ENCODE peak calls at places on chromosome X, in six cellular contexts. K is PC-3, E is HepG2, I is fibroblast of lung, D is endothelial cell of umbilical vein, Z is K562. U is an unnamed sample. For H3K9me3, the result is how much of the 10 kb centered on the place peaks cover.

GRCh38 chrX:24990585-24990984 is 25.2 kb downstream of the ARX start:
- DNase-seq in K (no peak), E (no peak), I (no peak), D (no peak), Z (no peak), U (no peak)

GRCh38 chrX:106707771-106708454 is 18.6 kb upstream of the RNF128 start:
- DNase-seq in K (peak), E (no peak), I (peak), D (no peak), Z (no peak), U (peak)

GRCh38 chrX:32572644-32573043 is 638.7 kb downstream of the DMD start:
- DNase-seq in K (no peak), E (no peak), I (no peak), D (no peak), Z (no peak), U (no peak)

GRCh38 chrX:149871940-149872339 is 9.0 kb upstream of the MAGEA8 start:
- DNase-seq in K (peak), E (peak), I (peak), D (peak), Z (peak), U (peak)

GRCh38 chrX:73647212-73647611 is 84.2 kb downstream of the CHIC1 start:
- DNase-seq in K (no peak), E (no peak), I (no peak), D (no peak), Z (no peak), U (no peak)

GRCh38 chrX:39759526-39760224 is 338.1 kb downstream of the BCOR start:
- DNase-seq in K (peak), E (no peak), I (peak), D (peak), Z (no peak), U (no peak)

GRCh38 chrX:23908219-23909003 is 605 bp downstream of the CXorf58 start:
- DNase-seq in K (no peak), E (no peak), I (no peak), D (no peak), Z (no peak), U (no peak)

GRCh38 chrX:151753313-151754041 is 18.9 kb downstream of the CNGA2 start:
- DNase-seq in K (peak), E (peak), I (peak), D (peak), Z (peak), U (peak)

GRCh38 chrX:45824471-45824870 is 623.8 kb upstream of the DIPK2B start:
- DNase-seq in K (peak), E (peak), I (peak), D (peak), Z (peak), U (peak)

GRCh38 chrX:46251755-46252154 is 293.5 kb downstream of the ZNF674 start:
- DNase-seq in K (peak), E (peak), I (peak), D (no peak), Z (no peak), U (peak)

GRCh38 chrX:72268601-72269365 is 8.3 kb downstream of the RPS4X start:
- DNase-seq in K (no peak), E (no peak), I (peak), D (no peak), Z (no peak), U (no peak)

GRCh38 chrX:134625315-134625718 is 33.0 kb downstream of the PLAC1 start:
- DNase-seq in K (no peak), E (no peak), I (peak), D (peak), Z (no peak), U (no peak)
- H3K4me3 ChIP-seq in K (no peak), E (no peak), I (no peak), D (no peak), Z (no peak), U (no peak)

DNA sequence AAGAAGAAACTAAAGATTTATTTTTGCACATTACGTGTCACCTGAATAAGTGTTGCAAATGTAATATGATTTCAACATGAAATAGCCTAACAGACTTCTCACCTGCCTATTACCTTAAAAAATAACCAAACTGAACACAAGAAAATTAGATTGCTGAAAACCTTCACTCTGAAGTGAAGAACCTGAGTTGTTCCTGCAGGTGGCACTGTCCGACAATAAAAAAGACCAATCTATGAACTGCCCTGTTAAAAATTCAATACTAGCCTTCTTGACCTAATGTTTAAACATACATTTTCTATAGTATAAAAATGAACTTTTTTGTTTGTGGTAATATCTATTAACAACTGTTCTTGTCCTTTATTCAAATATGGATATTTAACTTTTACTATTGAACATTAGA is 69.2 kb upstream of the PNPLA4 start:
- DNase-seq in K (peak), E (peak), I (peak), D (peak), Z (peak), U (peak)
- H3K9me3 ChIP-seq in K (under half), E (under half), I (under half), D (under half), Z (under half), U (under half)

DNA sequence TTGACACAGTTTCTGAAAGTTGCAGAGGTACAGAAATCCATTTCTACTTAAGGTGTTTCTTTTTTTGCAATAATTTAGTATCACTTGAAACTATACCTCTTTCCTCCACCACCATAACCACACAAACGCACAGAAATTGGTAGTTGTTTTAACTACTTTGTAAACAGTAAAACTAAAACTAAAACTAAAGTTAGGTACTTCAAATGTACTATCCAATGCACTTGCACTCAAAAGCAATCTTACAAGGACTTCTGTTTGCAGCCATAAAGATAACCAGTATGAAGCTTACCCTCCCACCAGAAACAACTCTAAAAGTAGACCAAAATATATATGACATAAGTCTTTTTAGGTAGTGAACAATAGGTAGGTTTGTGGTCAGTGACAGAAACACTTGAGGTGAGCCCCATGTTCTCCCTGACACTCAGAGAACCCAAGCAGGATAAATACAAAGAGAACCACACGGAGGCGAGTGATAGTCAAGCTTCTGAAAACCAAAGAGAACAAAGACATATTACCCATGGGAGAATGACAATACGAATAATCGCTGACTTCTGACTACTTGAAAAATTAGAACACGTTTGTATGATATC is 72.2 kb upstream of the VBP1 start:
- DNase-seq in K (no peak), E (no peak), I (no peak), D (no peak), Z (no peak), U (no peak)
- H2AFZ ChIP-seq in K (no peak), E (no peak), I (no peak), D (no peak), Z (peak), U (no peak)

GRCh38 chrX:30816079-30816478 is 73.0 kb downstream of the TAB3 start:
- DNase-seq in K (no peak), E (no peak), I (no peak), D (no peak), Z (no peak), U (no peak)

GRCh38 chrX:30814978-30815377 is 74.1 kb downstream of the TAB3 start:
- DNase-seq in K (no peak), E (no peak), I (no peak), D (no peak), Z (no peak), U (no peak)

GRCh38 chrX:30812326-30812725 is 76.7 kb downstream of the TAB3 start:
- DNase-seq in K (no peak), E (peak), I (no peak), D (no peak), Z (no peak), U (no peak)
- H3K4me3 ChIP-seq in K (no peak), E (no peak), I (no peak), D (no peak), Z (no peak), U (no peak)

GRCh38 chrX:2385224-2385623 is 115.6 kb downstream of the DHRSX start:
- DNase-seq in K (peak), E (no peak), I (peak), D (no peak), Z (no peak), U (peak)

GRCh38 chrX:2384486-2384885 is 116.3 kb downstream of the DHRSX start:
- DNase-seq in K (no peak), E (no peak), I (no peak), D (no peak), Z (no peak), U (no peak)

GRCh38 chrX:2383144-2383543 is 117.6 kb downstream of the DHRSX start:
- DNase-seq in K (no peak), E (no peak), I (no peak), D (no peak), Z (no peak), U (no peak)

GRCh38 chrX:2387614-2388239 is 113.0 kb downstream of the DHRSX start:
- DNase-seq in K (peak), E (no peak), I (peak), D (peak), Z (no peak), U (no peak)

GRCh38 chrX:2383735-2384134 is 117.0 kb downstream of the DHRSX start:
- DNase-seq in K (peak), E (no peak), I (no peak), D (no peak), Z (no peak), U (peak)
- H3K9me3 ChIP-seq in K (under half), E (under half), I (under half), D (under half), Z (under half), U (under half)

GRCh38 chrX:70922776-70923473 is 8.0 kb downstream of the SLC7A3 start:
- DNase-seq in K (no peak), E (no peak), I (no peak), D (no peak), Z (no peak), U (no peak)
- H2AFZ ChIP-seq in K (no peak), E (no peak), I (no peak), D (no peak), Z (no peak), U (no peak)

GRCh38 chrX:153642313-153642654 is 4.7 kb upstream of the DUSP9 start:
- DNase-seq in K (no peak), E (no peak), I (no peak), D (no peak), Z (peak), U (no peak)
- H3K4me3 ChIP-seq in K (no peak), E (peak), I (no peak), D (no peak), Z (no peak), U (no peak)

GRCh38 chrX:7132335-7133035 is 15.0 kb upstream of the STS start:
- DNase-seq in K (peak), E (peak), I (peak), D (peak), Z (peak), U (peak)
- H3K9me3 ChIP-seq in K (under half), E (under half), I (under half), D (under half), Z (under half), U (under half)

U was measured in mammary epithelial cell.